ENCODE peak calls at places on chromosomes 11 and 22, in four cellular contexts. One of them, this sample, is unnamed.

GRCh38 chr11:106520146-106520912 is 442.9 kb downstream of the AASDHPPT start:
- ATAC-seq in upper lobe of left lung: no peak
- ATAC-seq in HepG2: no peak
- ATAC-seq in GM12878: no peak
- ATAC-seq in this sample: no peak

GRCh38 chr11:111749646-111750045 is 16.5 kb downstream of the PPP2R1B start:
- ATAC-seq in upper lobe of left lung: no peak
- ATAC-seq in HepG2: no peak
- ATAC-seq in GM12878: no peak
- ATAC-seq in this sample: no peak

GRCh38 chr11:129377739-129378138 is 2.1 kb downstream of the BARX2 start:
- ATAC-seq in upper lobe of left lung: no peak
- ATAC-seq in HepG2: no peak
- ATAC-seq in GM12878: no peak
- ATAC-seq in this sample: no peak

GRCh38 chr22:19036523-19037273 is 85.5 kb downstream of the DGCR2 start:
- ATAC-seq in upper lobe of left lung: no peak
- ATAC-seq in HepG2: peak
- ATAC-seq in GM12878: no peak
- ATAC-seq in this sample: no peak

GRCh38 chr11:3803726-3804510 is 4.4 kb upstream of the PGAP2 start:
- ATAC-seq in upper lobe of left lung: no peak
- ATAC-seq in HepG2: no peak
- ATAC-seq in GM12878: no peak
- ATAC-seq in this sample: no peak

GRCh38 chr11:11947825-11948224 is 60.6 kb downstream of the DKK3 start:
- ATAC-seq in upper lobe of left lung: no peak
- ATAC-seq in HepG2: no peak
- ATAC-seq in GM12878: no peak
- ATAC-seq in this sample: no peak

GRCh38 chr11:128411812-128412211 is 175.5 kb downstream of the ETS1 start:
- ATAC-seq in upper lobe of left lung: no peak
- ATAC-seq in HepG2: no peak
- ATAC-seq in GM12878: no peak
- ATAC-seq in this sample: no peak

GRCh38 chr11:110991621-110992355 is 253.7 kb upstream of the POU2AF2 start:
- ATAC-seq in upper lobe of left lung: peak
- ATAC-seq in HepG2: no peak
- ATAC-seq in GM12878: no peak
- ATAC-seq in this sample: peak

GRCh38 chr11:134862168-134862567 is 450.1 kb upstream of the B3GAT1 start:
- ATAC-seq in upper lobe of left lung: no peak
- ATAC-seq in HepG2: no peak
- ATAC-seq in GM12878: no peak
- ATAC-seq in this sample: no peak

GRCh38 chr22:31841029-31841827 is 87.4 kb downstream of the DEPDC5 start:
- ATAC-seq in upper lobe of left lung: peak
- ATAC-seq in HepG2: no peak
- ATAC-seq in GM12878: no peak
- ATAC-seq in this sample: no peak

GRCh38 chr22:46114518-46115387 is 35.6 kb upstream of the PPARA start:
- ATAC-seq in upper lobe of left lung: no peak
- ATAC-seq in HepG2: no peak
- ATAC-seq in GM12878: no peak
- ATAC-seq in this sample: no peak

GRCh38 chr22:44025171-44026065 is 1.3 kb downstream of the PARVB start:
- ATAC-seq in upper lobe of left lung: peak
- ATAC-seq in HepG2: no peak
- ATAC-seq in GM12878: peak
- ATAC-seq in this sample: peak

GRCh38 chr11:59151761-59152160 is 9.1 kb downstream of the FAM111A start:
- ATAC-seq in upper lobe of left lung: no peak
- ATAC-seq in HepG2: no peak
- ATAC-seq in GM12878: peak
- ATAC-seq in this sample: no peak

GRCh38 chr22:35995345-35995744 is 33.3 kb downstream of the RBFOX2 start:
- ATAC-seq in upper lobe of left lung: peak
- ATAC-seq in HepG2: no peak
- ATAC-seq in GM12878: no peak
- ATAC-seq in this sample: peak

GRCh38 chr11:59223177-59223576 is 10.4 kb upstream of the MPEG1 start:
- ATAC-seq in upper lobe of left lung: no peak
- ATAC-seq in HepG2: no peak
- ATAC-seq in GM12878: peak
- ATAC-seq in this sample: no peak

GRCh38 chr22:19756288-19757128 is 4.1 kb upstream of the TBX1 start:
- ATAC-seq in upper lobe of left lung: peak
- ATAC-seq in HepG2: peak
- ATAC-seq in GM12878: peak
- ATAC-seq in this sample: no peak

GRCh38 chr22:45878051-45878764 is 98.8 kb downstream of the WNT7B start:
- ATAC-seq in upper lobe of left lung: no peak
- ATAC-seq in HepG2: no peak
- ATAC-seq in GM12878: no peak
- ATAC-seq in this sample: no peak

GRCh38 chr22:49934144-49934890 is 15.9 kb downstream of the CRELD2 start:
- ATAC-seq in upper lobe of left lung: peak
- ATAC-seq in HepG2: peak
- ATAC-seq in GM12878: peak
- ATAC-seq in this sample: no peak

GRCh38 chr22:19406846-19407245 is 24.7 kb downstream of the HIRA start:
- ATAC-seq in upper lobe of left lung: no peak
- ATAC-seq in HepG2: no peak
- ATAC-seq in GM12878: no peak
- ATAC-seq in this sample: no peak

GRCh38 chr22:49549851-49550430 is 277.7 kb downstream of the BRD1 start:
- ATAC-seq in upper lobe of left lung: no peak
- ATAC-seq in HepG2: no peak
- ATAC-seq in GM12878: no peak
- ATAC-seq in this sample: no peak

GRCh38 chr22:25148149-25148691 is 51.4 kb upstream of the CRYBB3 start:
- ATAC-seq in upper lobe of left lung: peak
- ATAC-seq in HepG2: peak
- ATAC-seq in GM12878: no peak
- ATAC-seq in this sample: peak

GRCh38 chr22:37223965-37224551 is 11.8 kb upstream of the SSTR3 start:
- ATAC-seq in upper lobe of left lung: no peak
- ATAC-seq in HepG2: no peak
- ATAC-seq in GM12878: peak
- ATAC-seq in this sample: no peak

GRCh38 chr11:129722529-129722928 is 93.1 kb upstream of the TMEM45B start:
- ATAC-seq in upper lobe of left lung: no peak
- ATAC-seq in HepG2: no peak
- ATAC-seq in GM12878: no peak
- ATAC-seq in this sample: no peak

GRCh38 chr11:18798941-18799469 is 7.4 kb upstream of the PTPN5 start:
- ATAC-seq in upper lobe of left lung: no peak
- ATAC-seq in HepG2: no peak
- ATAC-seq in GM12878: no peak
- ATAC-seq in this sample: no peak

GRCh38 chr11:95984035-95984434 is 60.1 kb upstream of the MTMR2 start:
- ATAC-seq in upper lobe of left lung: no peak
- ATAC-seq in HepG2: no peak
- ATAC-seq in GM12878: no peak
- ATAC-seq in this sample: no peak

GRCh38 chr11:2841411-2842190 is 44.0 kb downstream of the CDKN1C start:
- ATAC-seq in upper lobe of left lung: no peak
- ATAC-seq in HepG2: no peak
- ATAC-seq in GM12878: no peak
- ATAC-seq in this sample: no peak

GRCh38 chr11:3104051-3104714 is 47.0 kb upstream of the CARS1 start:
- ATAC-seq in upper lobe of left lung: no peak
- ATAC-seq in HepG2: no peak
- ATAC-seq in GM12878: no peak
- ATAC-seq in this sample: no peak

GRCh38 chr11:36373040-36374010 is 77.2 kb downstream of the PRR5L start:
- ATAC-seq in upper lobe of left lung: peak
- ATAC-seq in HepG2: no peak
- ATAC-seq in GM12878: no peak
- ATAC-seq in this sample: no peak

GRCh38 chr22:50702261-50702671 is 29.6 kb downstream of the SHANK3 start:
- ATAC-seq in upper lobe of left lung: no peak
- ATAC-seq in HepG2: no peak
- ATAC-seq in GM12878: peak
- ATAC-seq in this sample: no peak

GRCh38 chr11:115912484-115912945 is 408.3 kb upstream of the CADM1 start:
- ATAC-seq in upper lobe of left lung: peak
- ATAC-seq in HepG2: peak
- ATAC-seq in GM12878: peak
- ATAC-seq in this sample: no peak

GRCh38 chr11:41461057-41461681 is 1.7 kb upstream of the LRRC4C start:
- ATAC-seq in upper lobe of left lung: no peak
- ATAC-seq in HepG2: no peak
- ATAC-seq in GM12878: no peak
- ATAC-seq in this sample: no peak
- H3K4me3 ChIP-seq in upper lobe of left lung: no peak
- H3K4me3 ChIP-seq in HepG2: no peak
- H3K4me3 ChIP-seq in GM12878: no peak
- H3K4me3 ChIP-seq in this sample: no peak

DNA sequence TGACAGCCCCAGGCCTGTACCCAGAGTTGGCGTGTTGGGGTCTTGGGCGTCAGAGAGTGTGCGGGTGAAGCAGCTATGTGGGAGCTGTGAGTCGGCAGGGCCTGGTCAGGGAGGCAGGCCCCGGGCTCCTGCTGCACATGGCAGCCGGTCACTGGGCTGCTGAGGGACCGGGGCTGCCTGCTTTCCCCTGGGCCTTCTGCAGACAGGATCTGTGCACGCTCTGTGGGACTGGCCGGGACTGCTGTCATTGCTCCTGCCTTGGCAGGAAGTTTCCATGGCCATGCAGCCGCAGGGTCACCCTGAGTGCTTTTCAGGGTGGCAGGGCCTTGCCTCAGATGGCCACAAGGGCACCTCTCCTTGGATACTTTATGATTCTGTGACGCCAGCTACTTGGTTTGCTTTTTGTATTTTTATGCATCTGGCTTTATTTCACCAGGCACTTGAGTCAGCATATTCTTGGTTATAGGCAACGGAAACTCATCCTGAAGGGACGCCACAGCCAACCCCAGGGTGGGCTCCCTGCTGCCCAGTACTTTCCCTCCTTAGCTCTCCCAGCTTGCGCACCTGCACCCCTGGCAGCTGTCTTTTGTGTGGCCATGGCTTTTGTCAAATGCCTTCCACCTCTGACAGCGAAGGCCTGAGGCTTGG is 52.5 kb downstream of the AP2A2 start:
- ATAC-seq in upper lobe of left lung: no peak
- ATAC-seq in HepG2: no peak
- ATAC-seq in GM12878: no peak
- ATAC-seq in this sample: no peak
- TF ChIP-seq POLR2AphosphoS5 in upper lobe of left lung: no peak
- TF ChIP-seq POLR2AphosphoS5 in HepG2: no peak
- TF ChIP-seq POLR2AphosphoS5 in GM12878: no peak
- TF ChIP-seq POLR2AphosphoS5 in this sample: no peak

GRCh38 chr11:87265132-87265531 is 227.4 kb downstream of the TMEM135 start:
- ATAC-seq in upper lobe of left lung: no peak
- ATAC-seq in HepG2: no peak
- ATAC-seq in GM12878: no peak
- ATAC-seq in this sample: no peak
- H3K4me3 ChIP-seq in upper lobe of left lung: no peak
- H3K4me3 ChIP-seq in HepG2: no peak
- H3K4me3 ChIP-seq in GM12878: no peak
- H3K4me3 ChIP-seq in this sample: no peak

GRCh38 chr11:78290293-78291176 is 101.8 kb downstream of the USP35 start:
- ATAC-seq in upper lobe of left lung: peak
- ATAC-seq in HepG2: peak
- ATAC-seq in GM12878: no peak
- ATAC-seq in this sample: peak
- TF ChIP-seq POLR2AphosphoS5 in upper lobe of left lung: peak
- TF ChIP-seq POLR2AphosphoS5 in HepG2: no peak
- TF ChIP-seq POLR2AphosphoS5 in GM12878: no peak
- TF ChIP-seq POLR2AphosphoS5 in this sample: peak

GRCh38 chr11:122367809-122368231 is 251.8 kb upstream of the BLID start:
- ATAC-seq in upper lobe of left lung: peak
- ATAC-seq in HepG2: peak
- ATAC-seq in GM12878: no peak
- ATAC-seq in this sample: peak

GRCh38 chr11:122363306-122363705 is 247.3 kb upstream of the BLID start:
- ATAC-seq in upper lobe of left lung: no peak
- ATAC-seq in HepG2: no peak
- ATAC-seq in GM12878: no peak
- ATAC-seq in this sample: no peak

GRCh38 chr11:122368796-122369195 is 252.8 kb upstream of the BLID start:
- ATAC-seq in upper lobe of left lung: no peak
- ATAC-seq in HepG2: no peak
- ATAC-seq in GM12878: no peak
- ATAC-seq in this sample: no peak

GRCh38 chr11:122362381-122362780 is 246.4 kb upstream of the BLID start:
- ATAC-seq in upper lobe of left lung: no peak
- ATAC-seq in HepG2: no peak
- ATAC-seq in GM12878: no peak
- ATAC-seq in this sample: no peak

DNA sequence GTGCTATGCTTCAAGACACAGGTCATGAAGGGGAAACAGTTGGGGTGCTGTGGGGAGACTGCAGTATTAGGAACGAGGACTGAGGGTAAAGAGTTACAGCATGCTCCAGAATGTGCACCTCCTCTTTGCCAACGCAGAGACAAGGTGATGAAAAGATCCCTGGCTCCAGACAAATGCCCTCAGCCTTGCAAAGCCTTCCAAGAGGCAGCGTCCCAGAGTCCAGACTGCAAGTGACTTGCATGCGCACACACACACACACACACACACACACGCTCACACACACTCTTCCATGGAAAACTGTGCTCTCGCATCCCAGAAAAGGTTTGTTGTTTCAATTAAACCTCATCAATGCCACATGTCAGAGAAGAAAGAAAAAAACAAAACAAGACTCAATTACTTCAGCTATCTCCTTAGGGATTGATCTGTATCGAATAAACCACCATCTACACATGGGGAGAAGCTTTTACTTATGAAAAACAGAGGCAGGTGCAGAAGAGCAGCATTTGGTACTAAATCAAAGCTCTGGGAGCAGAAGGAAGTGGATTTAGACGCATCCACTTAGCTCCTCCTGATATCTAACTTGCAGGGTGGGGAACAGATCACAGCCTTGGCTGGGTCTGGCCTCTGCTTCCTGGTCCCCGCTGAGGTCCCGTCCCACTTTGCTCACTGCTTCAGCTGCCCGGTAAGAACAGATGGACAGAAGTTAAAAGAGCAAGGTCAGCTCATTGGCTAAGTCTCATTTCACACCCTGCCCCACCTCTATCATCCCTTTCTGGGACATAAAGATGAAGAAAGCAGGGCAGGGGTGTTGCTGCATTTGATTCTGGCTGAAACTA is 249.7 kb upstream of the BLID start:
- ATAC-seq in upper lobe of left lung: peak
- ATAC-seq in HepG2: no peak
- ATAC-seq in GM12878: no peak
- ATAC-seq in this sample: no peak
- H3K4me3 ChIP-seq in upper lobe of left lung: peak
- H3K4me3 ChIP-seq in HepG2: no peak
- H3K4me3 ChIP-seq in GM12878: no peak
- H3K4me3 ChIP-seq in this sample: no peak

GRCh38 chr11:65851083-65851579 is 6.8 kb downstream of the CFL1 start:
- ATAC-seq in upper lobe of left lung: peak
- ATAC-seq in HepG2: peak
- ATAC-seq in GM12878: peak
- ATAC-seq in this sample: no peak
- TF ChIP-seq POLR2AphosphoS5 in upper lobe of left lung: no peak
- TF ChIP-seq POLR2AphosphoS5 in HepG2: no peak
- TF ChIP-seq POLR2AphosphoS5 in GM12878: peak
- TF ChIP-seq POLR2AphosphoS5 in this sample: no peak

This sample was measured in gastroesophageal sphincter.